ENCODE peak calls at places on chromosome 20, in six cellular contexts. M is CD8-positive, alpha-beta T cell; H is MM.1S; N is AG10803; W is upper lobe of left lung; E is PC-3. Y is an unnamed sample.

GRCh38 chr20:61073376-61073775 is 178.7 kb upstream of the CDH4 start:
- DNase-seq in M (no peak), H (no peak), W (no peak), E (no peak), N (no peak), Y (no peak)

GRCh38 chr20:39195495-39196129 is 233.5 kb downstream of the DHX35 start:
- DNase-seq in W (no peak), H (no peak), N (no peak), M (no peak), E (no peak), Y (no peak)

GRCh38 chr20:52536040-52536439 is 344.5 kb upstream of the ZFP64 start:
- DNase-seq in W (no peak), E (no peak), M (no peak), N (no peak), H (no peak), Y (no peak)

GRCh38 chr20:63775096-63775978 is 35.8 kb downstream of the SLC2A4RG start:
- DNase-seq in H (no peak), E (no peak), W (no peak), N (peak; percentile 10), M (no peak), Y (no peak)

GRCh38 chr20:17730069-17730468 is 30.3 kb downstream of the BANF2 start:
- DNase-seq in W (no peak), H (no peak), M (no peak), N (no peak), E (no peak), Y (no peak)

GRCh38 chr20:42483694-42484303 is 705.9 kb downstream of the PTPRT start:
- DNase-seq in W (peak; percentile 23), E (no peak), N (no peak), H (peak; percentile 15), M (no peak), Y (peak; percentile 20)

GRCh38 chr20:62739581-62740285 is 31.1 kb downstream of the NTSR1 start:
- DNase-seq in H (no peak), W (peak; percentile 43), N (peak; percentile 47), E (peak; percentile 76), M (peak; percentile 75), Y (peak; percentile 59)

GRCh38 chr20:36182604-36183154 is 28.1 kb downstream of the EPB41L1 start:
- DNase-seq in N (no peak), H (no peak), M (no peak), W (no peak), E (no peak), Y (no peak)

GRCh38 chr20:61493798-61494305 is 241.8 kb downstream of the CDH4 start:
- DNase-seq in E (no peak), H (no peak), N (no peak), M (no peak), W (no peak), Y (no peak)

GRCh38 chr20:53282217-53282955 is 310.2 kb downstream of the TSHZ2 start:
- DNase-seq in N (no peak), E (no peak), W (no peak), H (no peak), M (no peak), Y (no peak)

GRCh38 chr20:64129146-64129782 is 21.9 kb upstream of the NPBWR2 start:
- DNase-seq in E (no peak), H (no peak), N (no peak), W (peak; percentile 15), M (no peak), Y (no peak)

DNA sequence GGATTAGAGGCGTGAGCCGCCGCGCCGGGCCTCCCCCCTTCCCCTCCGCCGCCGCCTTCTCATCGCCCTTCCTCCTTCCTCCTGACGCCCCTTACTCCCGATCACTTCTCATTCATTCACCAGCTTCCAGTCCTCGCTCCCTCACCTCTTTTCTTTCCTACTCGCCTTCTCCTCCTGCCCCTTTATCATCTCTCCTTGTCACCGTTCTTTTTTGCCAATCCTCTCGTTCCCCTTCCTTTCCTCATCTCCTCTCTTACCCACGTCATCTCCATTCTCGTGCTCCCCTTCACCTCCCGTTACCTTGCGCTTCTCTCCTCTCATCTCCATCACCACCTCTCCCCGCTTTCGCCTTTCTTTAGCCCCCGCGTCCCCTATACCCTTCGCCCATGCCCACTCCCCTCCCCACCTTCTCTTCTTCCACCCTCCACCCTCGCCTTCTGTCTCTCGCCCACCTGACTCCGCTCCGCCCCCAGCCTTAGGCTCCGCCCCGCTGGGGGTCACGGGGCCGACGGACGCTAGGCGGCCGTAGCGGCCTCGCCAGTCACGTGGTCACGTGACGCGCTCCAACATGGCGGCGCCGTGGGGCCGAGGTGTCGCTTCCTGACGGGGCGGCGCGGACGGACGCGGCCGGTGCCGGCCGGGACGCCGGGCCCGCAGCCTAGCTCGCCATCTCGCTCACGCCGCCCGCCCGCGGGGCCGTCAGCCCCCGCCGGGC is at the start of gene ARFGEF2:
- DNase-seq in M (peak; percentile 93), W (peak; percentile 95), E (peak; percentile 97), N (peak; percentile 84), H (peak; percentile 96), Y (peak; percentile 96)
- TF ChIP-seq CTCF in M (no peak), W (peak; percentile 59), E (no peak), N (no peak), H (no peak), Y (peak; percentile 6)

GRCh38 chr20:19785173-19785799 is 27.2 kb downstream of the RIN2 start:
- DNase-seq in H (no peak), N (peak; percentile 84), E (no peak), W (no peak), M (no peak), Y (no peak)
- H3K4me3 ChIP-seq in H (no peak overlapping the region), N (no peak overlapping the region), E (peak overlapping the region; percentile 31), W (no peak overlapping the region), M (no peak overlapping the region), Y (no peak overlapping the region)

GRCh38 chr20:10495173-10495572 is 60.1 kb downstream of the SLX4IP start:
- DNase-seq in E (no peak), N (no peak), M (no peak), W (no peak), H (no peak), Y (no peak)

GRCh38 chr20:10492065-10492464 is 57.0 kb downstream of the SLX4IP start:
- DNase-seq in W (peak; percentile 70), N (peak; percentile 66), M (no peak), H (no peak), E (no peak), Y (no peak)

GRCh38 chr20:10489853-10490627 is 54.9 kb downstream of the SLX4IP start:
- DNase-seq in M (no peak), H (no peak), W (no peak), N (no peak), E (peak; percentile 16), Y (no peak)

GRCh38 chr20:10490706-10491105 is 55.6 kb downstream of the SLX4IP start:
- DNase-seq in H (no peak), W (no peak), E (no peak), N (peak; percentile 29), M (no peak), Y (no peak)

DNA sequence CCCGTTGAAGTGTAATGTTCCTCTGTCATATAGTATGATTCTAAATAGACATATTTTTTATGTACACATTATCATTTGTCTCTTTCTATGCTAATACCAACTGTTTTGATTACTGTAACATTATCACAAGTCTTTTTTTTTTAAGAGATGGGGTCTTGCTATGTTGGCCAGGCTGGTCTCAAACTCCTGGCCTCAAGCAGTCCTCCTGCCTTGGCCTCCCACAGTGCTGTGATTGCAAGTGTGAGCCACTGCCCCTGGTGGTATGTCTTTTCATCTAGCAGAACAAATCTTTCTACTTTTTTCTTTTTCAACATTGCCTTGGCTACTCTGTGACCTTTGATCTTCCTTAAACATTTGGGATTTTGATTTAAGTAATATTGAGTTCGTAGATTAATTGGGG is 57.7 kb downstream of the SLX4IP start:
- DNase-seq in M (no peak), H (no peak), W (no peak), E (no peak), N (no peak), Y (no peak)
- TF ChIP-seq CTCF in M (no peak), H (no peak), W (no peak), E (peak; percentile 26), N (no peak), Y (no peak)

GRCh38 chr20:50405235-50405914 is 104.8 kb upstream of the PTPN1 start:
- DNase-seq in M (no peak), N (no peak), H (no peak), W (no peak), E (no peak), Y (no peak)

GRCh38 chr20:50403565-50404418 is 106.4 kb upstream of the PTPN1 start:
- DNase-seq in N (no peak), W (no peak), M (no peak), H (no peak), E (no peak), Y (no peak)

GRCh38 chr20:50405915-50406609 is 104.1 kb upstream of the PTPN1 start:
- DNase-seq in H (no peak), M (no peak), E (no peak), W (no peak), N (no peak), Y (no peak)

GRCh38 chr20:50406610-50407136 is 103.5 kb upstream of the PTPN1 start:
- DNase-seq in H (no peak), N (no peak), M (no peak), W (no peak), E (no peak), Y (no peak)

DNA sequence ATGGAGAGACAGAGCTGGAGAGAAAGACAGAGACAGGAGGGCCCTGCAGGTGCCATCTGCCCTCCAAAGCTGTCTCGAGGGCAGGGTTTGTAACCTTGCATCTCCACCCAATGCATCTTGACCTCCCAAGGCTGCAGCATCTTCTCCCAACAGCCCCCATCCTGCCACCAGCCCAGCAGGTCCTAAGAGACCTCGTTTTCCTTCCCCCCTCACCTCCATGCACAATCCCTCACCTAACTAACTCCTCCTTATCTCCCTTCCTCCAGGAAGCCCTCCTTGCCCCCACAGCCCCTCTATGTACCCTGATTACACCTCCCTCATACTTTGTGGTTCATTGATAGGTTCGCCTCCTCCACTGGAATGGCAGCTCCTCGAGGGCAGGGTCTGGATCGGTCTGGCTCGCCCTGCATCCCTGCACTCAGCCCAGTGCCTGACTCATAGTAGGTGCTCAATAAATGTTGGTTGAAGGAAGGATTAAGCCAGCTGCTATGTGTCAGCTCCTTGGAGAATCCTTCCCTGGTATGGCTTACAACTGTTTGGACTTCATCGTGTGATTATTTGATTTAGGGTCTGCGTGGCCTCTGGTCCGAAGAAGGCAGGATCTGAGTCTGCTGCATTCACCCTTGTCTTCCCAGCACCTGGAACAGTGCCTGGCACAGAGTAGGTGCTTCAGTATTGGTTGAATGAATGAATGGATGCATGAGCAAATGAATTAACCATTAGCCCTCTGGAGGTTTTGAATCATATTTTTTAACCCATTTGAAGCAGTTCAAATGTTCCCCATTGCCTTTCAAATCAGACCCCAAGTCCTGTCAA is 105.6 kb upstream of the PTPN1 start:
- DNase-seq in N (no peak), E (no peak), M (no peak), W (no peak), H (no peak), Y (no peak)
- H3K4me3 ChIP-seq in N (no peak overlapping the region), E (no peak overlapping the region), M (no peak overlapping the region), W (no peak overlapping the region), H (no peak overlapping the region), Y (no peak overlapping the region)